ENCODE peak calls at places on chromosome 20, in nine cellular contexts. One of them, this sample, is unnamed.

GRCh38 chr20:5652626-5653573 is 97.3 kb upstream of the SHLD1 start:
- DNase-seq in fibroblast of pulmonary artery: peak
- DNase-seq in cardiac fibroblast: peak
- DNase-seq in AG04449: no peak
- DNase-seq in AG04450: peak
- DNase-seq in ovary: no peak
- DNase-seq in neural crest cell: no peak
- DNase-seq in CD14-positive monocyte: peak
- DNase-seq in GM13977: no peak
- DNase-seq in this sample: no peak

GRCh38 chr20:6733965-6734364 is 33.5 kb upstream of the BMP2 start:
- DNase-seq in CD14-positive monocyte: no peak
- DNase-seq in AG04449: no peak
- DNase-seq in AG04450: no peak
- DNase-seq in ovary: no peak
- DNase-seq in GM13977: no peak
- DNase-seq in cardiac fibroblast: no peak
- DNase-seq in fibroblast of pulmonary artery: no peak
- DNase-seq in neural crest cell: no peak
- DNase-seq in this sample: no peak

GRCh38 chr20:43751167-43752050 is 24.6 kb upstream of the GTSF1L start:
- DNase-seq in ovary: no peak
- DNase-seq in CD14-positive monocyte: peak
- DNase-seq in AG04449: no peak
- DNase-seq in GM13977: peak
- DNase-seq in cardiac fibroblast: peak
- DNase-seq in neural crest cell: no peak
- DNase-seq in AG04450: peak
- DNase-seq in fibroblast of pulmonary artery: peak
- DNase-seq in this sample: peak

GRCh38 chr20:2523919-2524434 is 12.4 kb upstream of the TMC2 start:
- DNase-seq in CD14-positive monocyte: no peak
- DNase-seq in GM13977: no peak
- DNase-seq in ovary: no peak
- DNase-seq in neural crest cell: no peak
- DNase-seq in AG04449: no peak
- DNase-seq in AG04450: no peak
- DNase-seq in cardiac fibroblast: no peak
- DNase-seq in fibroblast of pulmonary artery: no peak
- DNase-seq in this sample: no peak

GRCh38 chr20:45311589-45312211 is 3.6 kb upstream of the MATN4 start:
- DNase-seq in CD14-positive monocyte: no peak
- DNase-seq in fibroblast of pulmonary artery: peak
- DNase-seq in AG04449: no peak
- DNase-seq in neural crest cell: peak
- DNase-seq in cardiac fibroblast: peak
- DNase-seq in ovary: peak
- DNase-seq in GM13977: peak
- DNase-seq in AG04450: no peak
- DNase-seq in this sample: peak

GRCh38 chr20:32539063-32539816 is 45.9 kb downstream of the NOL4L start:
- DNase-seq in AG04449: no peak
- DNase-seq in GM13977: no peak
- DNase-seq in CD14-positive monocyte: no peak
- DNase-seq in neural crest cell: no peak
- DNase-seq in fibroblast of pulmonary artery: no peak
- DNase-seq in AG04450: no peak
- DNase-seq in ovary: no peak
- DNase-seq in cardiac fibroblast: no peak
- DNase-seq in this sample: no peak

GRCh38 chr20:19449051-19449450 is 236.6 kb downstream of the SLC24A3 start:
- DNase-seq in fibroblast of pulmonary artery: no peak
- DNase-seq in GM13977: no peak
- DNase-seq in neural crest cell: no peak
- DNase-seq in cardiac fibroblast: no peak
- DNase-seq in CD14-positive monocyte: no peak
- DNase-seq in ovary: peak
- DNase-seq in AG04449: no peak
- DNase-seq in AG04450: no peak
- DNase-seq in this sample: no peak

GRCh38 chr20:7399114-7399513 is 541.1 kb downstream of the HAO1 start:
- DNase-seq in AG04449: no peak
- DNase-seq in CD14-positive monocyte: no peak
- DNase-seq in GM13977: no peak
- DNase-seq in ovary: no peak
- DNase-seq in cardiac fibroblast: no peak
- DNase-seq in fibroblast of pulmonary artery: peak
- DNase-seq in AG04450: no peak
- DNase-seq in neural crest cell: no peak
- DNase-seq in this sample: no peak

GRCh38 chr20:47927944-47928343 is 142.7 kb upstream of the SULF2 start:
- DNase-seq in neural crest cell: no peak
- DNase-seq in cardiac fibroblast: no peak
- DNase-seq in CD14-positive monocyte: no peak
- DNase-seq in AG04450: no peak
- DNase-seq in AG04449: no peak
- DNase-seq in ovary: no peak
- DNase-seq in GM13977: no peak
- DNase-seq in fibroblast of pulmonary artery: no peak
- DNase-seq in this sample: no peak

GRCh38 chr20:59006167-59006863 is 739 bp downstream of the CTSZ start:
- DNase-seq in fibroblast of pulmonary artery: no peak
- DNase-seq in neural crest cell: no peak
- DNase-seq in CD14-positive monocyte: no peak
- DNase-seq in GM13977: peak
- DNase-seq in cardiac fibroblast: no peak
- DNase-seq in AG04450: no peak
- DNase-seq in ovary: peak
- DNase-seq in AG04449: no peak
- DNase-seq in this sample: no peak

GRCh38 chr20:10463622-10464021 is 28.5 kb downstream of the SLX4IP start:
- DNase-seq in AG04450: no peak
- DNase-seq in ovary: no peak
- DNase-seq in AG04449: no peak
- DNase-seq in neural crest cell: no peak
- DNase-seq in fibroblast of pulmonary artery: peak
- DNase-seq in CD14-positive monocyte: no peak
- DNase-seq in cardiac fibroblast: peak
- DNase-seq in GM13977: no peak
- DNase-seq in this sample: no peak

GRCh38 chr20:38321959-38322598 is 18.1 kb downstream of the BPI start:
- DNase-seq in AG04450: peak
- DNase-seq in ovary: peak
- DNase-seq in fibroblast of pulmonary artery: peak
- DNase-seq in GM13977: no peak
- DNase-seq in AG04449: no peak
- DNase-seq in CD14-positive monocyte: no peak
- DNase-seq in neural crest cell: peak
- DNase-seq in cardiac fibroblast: peak
- DNase-seq in this sample: no peak

GRCh38 chr20:25000268-25000801 is 7.8 kb upstream of the APMAP start:
- DNase-seq in fibroblast of pulmonary artery: peak
- DNase-seq in AG04450: no peak
- DNase-seq in neural crest cell: no peak
- DNase-seq in cardiac fibroblast: peak
- DNase-seq in GM13977: no peak
- DNase-seq in CD14-positive monocyte: peak
- DNase-seq in AG04449: peak
- DNase-seq in ovary: peak
- DNase-seq in this sample: no peak

GRCh38 chr20:24519476-24519875 is 50.0 kb downstream of the SYNDIG1 start:
- DNase-seq in CD14-positive monocyte: no peak
- DNase-seq in GM13977: no peak
- DNase-seq in AG04450: no peak
- DNase-seq in neural crest cell: no peak
- DNase-seq in ovary: no peak
- DNase-seq in AG04449: no peak
- DNase-seq in fibroblast of pulmonary artery: no peak
- DNase-seq in cardiac fibroblast: no peak
- DNase-seq in this sample: no peak

GRCh38 chr20:59324441-59324840 is 24.0 kb downstream of the EDN3 start:
- DNase-seq in AG04450: no peak
- DNase-seq in GM13977: no peak
- DNase-seq in AG04449: no peak
- DNase-seq in fibroblast of pulmonary artery: no peak
- DNase-seq in cardiac fibroblast: no peak
- DNase-seq in neural crest cell: no peak
- DNase-seq in ovary: no peak
- DNase-seq in CD14-positive monocyte: no peak
- DNase-seq in this sample: no peak

GRCh38 chr20:5829241-5829809 is 79.1 kb downstream of the SHLD1 start:
- DNase-seq in ovary: no peak
- DNase-seq in AG04449: no peak
- DNase-seq in fibroblast of pulmonary artery: no peak
- DNase-seq in GM13977: no peak
- DNase-seq in cardiac fibroblast: no peak
- DNase-seq in neural crest cell: no peak
- DNase-seq in CD14-positive monocyte: no peak
- DNase-seq in AG04450: no peak
- DNase-seq in this sample: no peak

GRCh38 chr20:48818481-48818987 is 9.3 kb downstream of the PREX1 start:
- DNase-seq in neural crest cell: no peak
- DNase-seq in AG04450: no peak
- DNase-seq in AG04449: no peak
- DNase-seq in GM13977: peak
- DNase-seq in fibroblast of pulmonary artery: no peak
- DNase-seq in CD14-positive monocyte: no peak
- DNase-seq in cardiac fibroblast: no peak
- DNase-seq in ovary: no peak
- DNase-seq in this sample: peak

GRCh38 chr20:32455901-32456701 is 98.0 kb downstream of the ASXL1 start:
- DNase-seq in CD14-positive monocyte: peak
- DNase-seq in fibroblast of pulmonary artery: no peak
- DNase-seq in GM13977: no peak
- DNase-seq in cardiac fibroblast: no peak
- DNase-seq in ovary: no peak
- DNase-seq in AG04450: no peak
- DNase-seq in neural crest cell: no peak
- DNase-seq in AG04449: no peak
- DNase-seq in this sample: no peak

GRCh38 chr20:44069203-44069931 is 117.6 kb downstream of the JPH2 start:
- DNase-seq in neural crest cell: no peak
- DNase-seq in GM13977: peak
- DNase-seq in AG04449: no peak
- DNase-seq in AG04450: no peak
- DNase-seq in cardiac fibroblast: no peak
- DNase-seq in fibroblast of pulmonary artery: no peak
- DNase-seq in ovary: no peak
- DNase-seq in CD14-positive monocyte: peak
- DNase-seq in this sample: peak

GRCh38 chr20:51510169-51510568 is 32.4 kb downstream of the NFATC2 start:
- DNase-seq in fibroblast of pulmonary artery: no peak
- DNase-seq in AG04449: no peak
- DNase-seq in GM13977: no peak
- DNase-seq in cardiac fibroblast: no peak
- DNase-seq in CD14-positive monocyte: no peak
- DNase-seq in neural crest cell: no peak
- DNase-seq in ovary: no peak
- DNase-seq in AG04450: no peak
- DNase-seq in this sample: no peak
- TF ChIP-seq CTCF in fibroblast of pulmonary artery: no peak
- TF ChIP-seq CTCF in AG04449: no peak
- TF ChIP-seq CTCF in GM13977: no peak
- TF ChIP-seq CTCF in cardiac fibroblast: no peak
- TF ChIP-seq CTCF in CD14-positive monocyte: no peak
- TF ChIP-seq CTCF in neural crest cell: no peak
- TF ChIP-seq CTCF in ovary: no peak
- TF ChIP-seq CTCF in AG04450: no peak
- TF ChIP-seq CTCF in this sample: no peak

GRCh38 chr20:57080796-57081195 is 185.6 kb downstream of the BMP7 start:
- DNase-seq in cardiac fibroblast: no peak
- DNase-seq in neural crest cell: no peak
- DNase-seq in AG04449: no peak
- DNase-seq in fibroblast of pulmonary artery: no peak
- DNase-seq in AG04450: no peak
- DNase-seq in ovary: no peak
- DNase-seq in CD14-positive monocyte: no peak
- DNase-seq in GM13977: no peak
- DNase-seq in this sample: no peak
- TF ChIP-seq CTCF in cardiac fibroblast: no peak
- TF ChIP-seq CTCF in neural crest cell: peak
- TF ChIP-seq CTCF in AG04449: peak
- TF ChIP-seq CTCF in fibroblast of pulmonary artery: no peak
- TF ChIP-seq CTCF in AG04450: no peak
- TF ChIP-seq CTCF in ovary: no peak
- TF ChIP-seq CTCF in CD14-positive monocyte: no peak
- TF ChIP-seq CTCF in GM13977: no peak
- TF ChIP-seq CTCF in this sample: no peak

GRCh38 chr20:50305636-50306477 is 115.2 kb downstream of the CEBPB start:
- DNase-seq in CD14-positive monocyte: no peak
- DNase-seq in ovary: peak
- DNase-seq in fibroblast of pulmonary artery: peak
- DNase-seq in neural crest cell: no peak
- DNase-seq in cardiac fibroblast: peak
- DNase-seq in GM13977: no peak
- DNase-seq in AG04450: no peak
- DNase-seq in AG04449: no peak
- DNase-seq in this sample: no peak

GRCh38 chr20:50304883-50305635 is 114.4 kb downstream of the CEBPB start:
- DNase-seq in cardiac fibroblast: peak
- DNase-seq in AG04450: peak
- DNase-seq in AG04449: peak
- DNase-seq in GM13977: no peak
- DNase-seq in ovary: peak
- DNase-seq in neural crest cell: no peak
- DNase-seq in fibroblast of pulmonary artery: peak
- DNase-seq in CD14-positive monocyte: no peak
- DNase-seq in this sample: no peak

GRCh38 chr20:50304501-50304856 is 113.8 kb downstream of the CEBPB start:
- DNase-seq in AG04449: no peak
- DNase-seq in GM13977: no peak
- DNase-seq in neural crest cell: no peak
- DNase-seq in ovary: peak
- DNase-seq in cardiac fibroblast: peak
- DNase-seq in fibroblast of pulmonary artery: peak
- DNase-seq in CD14-positive monocyte: no peak
- DNase-seq in AG04450: no peak
- DNase-seq in this sample: no peak

GRCh38 chr20:50302463-50303041 is 111.9 kb downstream of the CEBPB start:
- DNase-seq in GM13977: no peak
- DNase-seq in cardiac fibroblast: peak
- DNase-seq in AG04450: no peak
- DNase-seq in ovary: peak
- DNase-seq in fibroblast of pulmonary artery: peak
- DNase-seq in AG04449: no peak
- DNase-seq in neural crest cell: no peak
- DNase-seq in CD14-positive monocyte: no peak
- DNase-seq in this sample: no peak

GRCh38 chr20:50303573-50304500 is 113.2 kb downstream of the CEBPB start:
- DNase-seq in AG04450: no peak
- DNase-seq in fibroblast of pulmonary artery: peak
- DNase-seq in AG04449: no peak
- DNase-seq in ovary: peak
- DNase-seq in neural crest cell: no peak
- DNase-seq in cardiac fibroblast: peak
- DNase-seq in GM13977: no peak
- DNase-seq in CD14-positive monocyte: no peak
- DNase-seq in this sample: no peak
- TF ChIP-seq CTCF in AG04450: no peak
- TF ChIP-seq CTCF in fibroblast of pulmonary artery: no peak
- TF ChIP-seq CTCF in AG04449: no peak
- TF ChIP-seq CTCF in ovary: no peak
- TF ChIP-seq CTCF in neural crest cell: no peak
- TF ChIP-seq CTCF in cardiac fibroblast: no peak
- TF ChIP-seq CTCF in GM13977: no peak
- TF ChIP-seq CTCF in CD14-positive monocyte: no peak
- TF ChIP-seq CTCF in this sample: no peak

GRCh38 chr20:17605131-17605660 is 35.3 kb downstream of the DSTN start:
- DNase-seq in AG04450: no peak
- DNase-seq in cardiac fibroblast: no peak
- DNase-seq in AG04449: no peak
- DNase-seq in ovary: no peak
- DNase-seq in GM13977: no peak
- DNase-seq in fibroblast of pulmonary artery: no peak
- DNase-seq in neural crest cell: no peak
- DNase-seq in CD14-positive monocyte: no peak
- DNase-seq in this sample: no peak
- TF ChIP-seq CTCF in AG04450: no peak
- TF ChIP-seq CTCF in cardiac fibroblast: no peak
- TF ChIP-seq CTCF in AG04449: no peak
- TF ChIP-seq CTCF in ovary: no peak
- TF ChIP-seq CTCF in GM13977: no peak
- TF ChIP-seq CTCF in fibroblast of pulmonary artery: no peak
- TF ChIP-seq CTCF in neural crest cell: no peak
- TF ChIP-seq CTCF in CD14-positive monocyte: no peak
- TF ChIP-seq CTCF in this sample: no peak

This sample was measured in GM10248.